ENCODE peak calls at places on chromosomes 16 and 17, in four cellular contexts. X, U, R and N are unnamed samples.

GRCh38 chr16:78310990-78311561 is 211.6 kb downstream of the WWOX start:
- DNase-seq in X (peak; percentile 61), U (peak; percentile 32), R (no peak), N (no peak)

GRCh38 chr16:30723725-30724355 is 24.4 kb upstream of the PHKG2 start:
- DNase-seq in X (no peak), U (no peak), R (no peak), N (no peak)

GRCh38 chr17:82382933-82383255 is 11.3 kb downstream of the UTS2R start:
- DNase-seq in X (no peak), U (no peak), R (no peak), N (no peak)

GRCh38 chr16:85912271-85912974 is 13.5 kb downstream of the IRF8 start:
- DNase-seq in X (peak; percentile 84), U (no peak), R (peak; percentile 43), N (no peak)

GRCh38 chr16:70496513-70496912 is 26.8 kb downstream of the COG4 start:
- DNase-seq in X (no peak), U (no peak), R (no peak), N (no peak)

GRCh38 chr16:11916524-11917285 is 949 bp upstream of the GSPT1 start:
- DNase-seq in X (peak; percentile 63), U (peak; percentile 30), R (peak; percentile 62), N (peak; percentile 59)

GRCh38 chr16:89722392-89723278 is 1.3 kb downstream of the ZNF276 start:
- DNase-seq in X (peak; percentile 77), U (peak; percentile 39), R (peak; percentile 93), N (no peak)

GRCh38 chr16:52068447-52069074 is 478.4 kb downstream of the TOX3 start:
- DNase-seq in X (peak; percentile 14), U (peak; percentile 6), R (peak; percentile 41), N (peak; percentile 76)

GRCh38 chr17:77916771-77917481 is 41.6 kb upstream of the TNRC6C start:
- DNase-seq in X (no peak), U (no peak), R (no peak), N (no peak)

GRCh38 chr17:81980752-81981239 is 3.4 kb downstream of the ASPSCR1 start:
- DNase-seq in X (no peak), U (no peak), R (no peak), N (no peak)

GRCh38 chr16:57775661-57776469 is 26.4 kb downstream of the KIFC3 start:
- DNase-seq in X (no peak), U (peak; percentile 27), R (peak; percentile 50), N (no peak)

GRCh38 chr16:49619811-49620157 is 236.1 kb downstream of the ZNF423 start:
- DNase-seq in X (no peak), U (no peak), R (no peak), N (no peak)

GRCh38 chr16:80932725-80933124 is 74.0 kb downstream of the CMC2 start:
- DNase-seq in X (peak; percentile 92), U (peak; percentile 89), R (peak; percentile 41), N (no peak)

GRCh38 chr16:83054302-83054701 is 427.5 kb downstream of the CDH13 start:
- DNase-seq in X (no peak), U (no peak), R (no peak), N (no peak)